ENCODE peak calls at places on chromosome 18, in eight cellular contexts. D is sigmoid colon, Z is prostate gland, A is GM23248, I is esophagus squamous epithelium, C is Panc1, Y is left ventricle myocardium inferior, B is cardiac muscle cell. J is an unnamed sample.

GRCh38 chr18:62745089-62745751 is 29.9 kb downstream of the PHLPP1 start:
- DNase-seq in D (no peak), Z (no peak), A (no peak), I (no peak), C (no peak), Y (no peak), B (no peak), J (no peak)

GRCh38 chr18:45652703-45653490 is 37.6 kb downstream of the SLC14A2 start:
- DNase-seq in D (no peak), Z (no peak), A (peak; percentile 40), I (no peak), C (no peak), Y (no peak), B (no peak), J (no peak)

GRCh38 chr18:35754464-35754863 is 172.9 kb downstream of the GALNT1 start:
- DNase-seq in D (no peak), Z (no peak), A (no peak), I (no peak), C (no peak), Y (no peak), B (no peak), J (no peak)

GRCh38 chr18:8400825-8401224 is 208.4 kb upstream of the RAB12 start:
- DNase-seq in D (no peak), Z (no peak), A (no peak), I (no peak), C (no peak), Y (no peak), B (no peak), J (no peak)

GRCh38 chr18:62236252-62236651 is 49.2 kb downstream of the RELCH start:
- DNase-seq in D (no peak), Z (no peak), A (no peak), I (no peak), C (no peak), Y (no peak), B (no peak), J (no peak)

GRCh38 chr18:29501952-29502351 is 1325.0 kb upstream of the CDH2 start:
- DNase-seq in D (no peak), Z (no peak), A (peak; percentile 76), I (no peak), C (no peak), Y (no peak), B (no peak), J (no peak)

GRCh38 chr18:50074404-50074803 is 120.5 kb downstream of the MYO5B start:
- DNase-seq in D (no peak), Z (no peak), A (no peak), I (no peak), C (no peak), Y (no peak), B (no peak), J (no peak)

GRCh38 chr18:51340332-51340731 is 142.9 kb upstream of the MEX3C start:
- DNase-seq in D (no peak), Z (no peak), A (no peak), I (no peak), C (no peak), Y (no peak), B (no peak), J (no peak)

GRCh38 chr18:24560511-24560981 is 100.1 kb downstream of the HRH4 start:
- DNase-seq in D (no peak), Z (no peak), A (no peak), I (no peak), C (no peak), Y (no peak), B (peak; percentile 30), J (no peak)

GRCh38 chr18:39037925-39038324 is 1472.3 kb upstream of the CELF4 start:
- DNase-seq in D (no peak), Z (no peak), A (no peak), I (no peak), C (no peak), Y (no peak), B (no peak), J (no peak)

GRCh38 chr18:54585743-54586142 is 5.3 kb upstream of the DYNAP start:
- DNase-seq in D (no peak), Z (no peak), A (no peak), I (no peak), C (no peak), Y (no peak), B (no peak), J (no peak)

GRCh38 chr18:78892721-78893120 is 86.9 kb upstream of the SALL3 start:
- DNase-seq in D (no peak), Z (no peak), A (no peak), I (no peak), C (no peak), Y (no peak), B (no peak), J (no peak)

GRCh38 chr18:57428221-57429150 is 6.7 kb upstream of the ONECUT2 start:
- DNase-seq in D (no peak), Z (no peak), A (peak; percentile 13), I (no peak), C (no peak), Y (no peak), B (no peak), J (no peak)

GRCh38 chr18:48673456-48674197 is 134.8 kb downstream of the CTIF start:
- DNase-seq in D (peak; percentile 40), Z (no peak), A (no peak), I (no peak), C (no peak), Y (no peak), B (no peak), J (no peak)

GRCh38 chr18:48670751-48671560 is 132.1 kb downstream of the CTIF start:
- DNase-seq in D (peak; percentile 17), Z (no peak), A (no peak), I (no peak), C (no peak), Y (no peak), B (no peak), J (no peak)

GRCh38 chr18:48671561-48671945 is 132.7 kb downstream of the CTIF start:
- DNase-seq in D (no peak), Z (no peak), A (no peak), I (no peak), C (no peak), Y (no peak), B (no peak), J (no peak)

GRCh38 chr18:48674198-48674721 is 135.4 kb downstream of the CTIF start:
- DNase-seq in D (peak; percentile 53), Z (no peak), A (peak; percentile 74), I (no peak), C (no peak), Y (peak; percentile 31), B (no peak), J (no peak)

DNA sequence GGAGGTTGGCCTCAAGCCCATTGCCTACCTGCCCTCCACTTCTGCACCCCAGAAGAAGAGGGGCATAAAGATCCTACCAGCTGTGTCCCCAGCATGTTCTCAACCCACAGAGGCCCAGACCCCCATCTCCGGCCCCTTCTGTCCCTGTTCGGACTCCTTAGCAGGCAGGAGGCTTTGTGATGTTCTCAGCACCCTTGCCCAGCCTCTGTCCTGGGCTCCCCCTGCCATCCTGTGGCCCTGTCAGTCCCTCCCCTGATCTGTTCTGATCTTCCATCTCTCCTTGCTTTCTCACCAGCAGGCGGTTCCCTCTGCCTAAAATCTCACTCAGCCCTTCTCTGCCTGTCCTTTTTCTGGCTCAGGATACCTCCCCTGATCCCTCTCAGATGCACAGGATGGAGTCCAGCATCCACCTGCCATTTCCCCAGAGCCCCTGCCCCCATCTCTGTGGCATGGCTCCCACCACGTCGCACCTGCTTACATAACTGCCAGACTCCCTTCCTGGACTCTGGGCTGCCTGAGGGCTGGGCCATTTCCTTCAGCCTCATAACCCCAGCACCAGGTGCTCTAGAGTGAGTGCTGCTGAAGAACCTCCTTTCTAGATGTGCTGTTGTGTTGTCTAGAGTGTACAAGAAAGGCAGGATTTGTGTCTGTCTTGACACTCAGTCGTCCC is 134.0 kb downstream of the CTIF start:
- DNase-seq in D (peak; percentile 48), Z (no peak), A (no peak), I (no peak), C (no peak), Y (no peak), B (no peak), J (no peak)
- H3K4me1 ChIP-seq in D (peaks cover 23% of the 10 kb centered on the region), Z (no peaks in the 10 kb centered on the region), A (peaks cover 30% of the 10 kb centered on the region), I (peaks cover 12% of the 10 kb centered on the region), C (no peaks in the 10 kb centered on the region), Y (peaks cover 46% of the 10 kb centered on the region), B (peaks cover 5% of the 10 kb centered on the region), J (no peaks in the 10 kb centered on the region)

DNA sequence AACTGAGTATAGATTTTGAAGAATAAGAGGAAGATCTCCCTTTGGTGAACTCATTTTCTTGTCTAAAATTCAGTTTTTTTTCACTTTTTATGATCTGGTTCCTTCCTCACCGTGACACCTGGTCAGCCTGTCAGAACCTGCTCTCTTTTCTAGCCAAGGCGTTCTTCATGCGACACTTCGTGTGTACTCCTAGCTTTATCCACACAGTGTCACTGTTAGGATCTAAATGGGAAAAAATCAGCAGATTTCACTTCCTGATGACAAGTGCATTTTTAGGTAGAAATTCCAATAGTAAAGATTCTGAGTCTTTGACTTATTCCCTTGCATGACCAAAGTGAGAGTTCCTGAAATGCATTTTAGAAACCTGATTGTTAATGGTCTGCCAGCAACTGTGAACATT is 89.8 kb downstream of the KLHL14 start:
- DNase-seq in D (no peak), Z (no peak), A (no peak), I (no peak), C (no peak), Y (no peak), B (no peak), J (no peak)
- H3K4me1 ChIP-seq in D (no peaks in the 10 kb centered on the region), Z (no peaks in the 10 kb centered on the region), A (no peaks in the 10 kb centered on the region), I (no peaks in the 10 kb centered on the region), C (no peaks in the 10 kb centered on the region), Y (no peaks in the 10 kb centered on the region), B (peaks cover 25% of the 10 kb centered on the region), J (no peaks in the 10 kb centered on the region)

DNA sequence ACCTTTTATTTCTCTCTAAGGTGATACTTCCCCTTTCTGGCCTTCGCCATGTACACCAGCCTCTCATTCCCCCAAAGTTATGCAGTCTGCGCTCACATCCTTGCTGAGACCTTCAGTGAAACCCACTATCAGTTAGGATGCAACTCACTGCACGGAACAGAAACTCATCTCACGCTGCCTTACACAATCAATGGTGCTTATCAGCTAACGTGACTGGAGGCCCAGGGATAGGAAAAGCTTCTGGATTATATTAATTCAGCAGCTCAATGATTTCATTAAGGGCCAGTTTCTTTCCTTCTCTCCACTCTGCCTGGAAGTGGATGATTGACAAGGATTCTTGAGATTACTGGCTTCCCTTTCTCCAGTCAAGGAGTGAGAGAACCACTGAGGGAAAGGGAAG is 44.8 kb downstream of the CDH2 start:
- DNase-seq in D (no peak), Z (no peak), A (no peak), I (no peak), C (no peak), Y (no peak), B (no peak), J (no peak)
- H3K4me1 ChIP-seq in D (no peaks in the 10 kb centered on the region), Z (no peaks in the 10 kb centered on the region), A (peaks cover 19% of the 10 kb centered on the region), I (no peaks in the 10 kb centered on the region), C (no peaks in the 10 kb centered on the region), Y (peaks cover 64% of the 10 kb centered on the region), B (peaks cover 62% of the 10 kb centered on the region), J (no peaks in the 10 kb centered on the region)

GRCh38 chr18:47992903-47993302 is 62.4 kb upstream of the SMAD2 start:
- DNase-seq in D (no peak), Z (no peak), A (no peak), I (no peak), C (no peak), Y (no peak), B (no peak), J (no peak)
- H3K4me1 ChIP-seq in D (no peaks in the 10 kb centered on the region), Z (no peaks in the 10 kb centered on the region), A (no peaks in the 10 kb centered on the region), I (no peaks in the 10 kb centered on the region), C (no peaks in the 10 kb centered on the region), Y (peaks cover 5% of the 10 kb centered on the region), B (peaks cover 5% of the 10 kb centered on the region), J (no peaks in the 10 kb centered on the region)

GRCh38 chr18:837922-838321 is 25.9 kb upstream of the YES1 start:
- DNase-seq in D (no peak), Z (no peak), A (peak; percentile 14), I (no peak), C (no peak), Y (no peak), B (no peak), J (no peak)
- H3K4me1 ChIP-seq in D (peaks cover 4% of the 10 kb centered on the region), Z (no peaks in the 10 kb centered on the region), A (peaks cover 6% of the 10 kb centered on the region), I (peaks cover 3% of the 10 kb centered on the region), C (peaks cover 7% of the 10 kb centered on the region), Y (peaks cover 12% of the 10 kb centered on the region), B (no peaks in the 10 kb centered on the region), J (no peaks in the 10 kb centered on the region)

J was measured in PC-9.